ENCODE peak calls at places on chromosomes 4 and X, in seven cellular contexts. V, M, Q, T, S, D and K are unnamed samples.

GRCh38 chrX:75303795-75304194 is 29.9 kb downstream of the UPRT start:
- DNase-seq in V (no peak), M (peak), Q (no peak), T (no peak), S (peak), D (no peak), K (no peak)

GRCh38 chr4:85127653-85128052 is 161.2 kb upstream of the WDFY3 start:
- DNase-seq in V (no peak), M (no peak), Q (no peak), T (no peak), S (no peak), D (no peak), K (no peak)

GRCh38 chr4:140622333-140622958 is 53.7 kb upstream of the UCP1 start:
- DNase-seq in V (no peak), M (no peak), Q (no peak), T (no peak), S (no peak), D (no peak), K (no peak)

GRCh38 chr4:140637836-140638235 is 69.1 kb upstream of the UCP1 start:
- DNase-seq in V (peak), M (no peak), Q (no peak), T (no peak), S (no peak), D (no peak), K (no peak)

GRCh38 chrX:11768039-11768438 is 10.0 kb downstream of the MSL3 start:
- DNase-seq in V (no peak), M (no peak), Q (no peak), T (no peak), S (no peak), D (no peak), K (no peak)

GRCh38 chr4:94889961-94890360 is 132.2 kb downstream of the BMPR1B start:
- DNase-seq in V (no peak), M (no peak), Q (no peak), T (no peak), S (peak), D (no peak), K (no peak)

GRCh38 chr4:187128226-187128625 is 404.6 kb upstream of the FAT1 start:
- DNase-seq in V (no peak), M (no peak), Q (no peak), T (no peak), S (no peak), D (no peak), K (no peak)

GRCh38 chrX:30246769-30247489 is at the start of gene MAGEB1:
- DNase-seq in V (no peak), M (no peak), Q (no peak), T (no peak), S (no peak), D (no peak), K (no peak)

GRCh38 chr4:143118666-143119065 is 66.1 kb upstream of the USP38 start:
- DNase-seq in V (no peak), M (no peak), Q (no peak), T (no peak), S (no peak), D (no peak), K (no peak)

GRCh38 chr4:95466791-95467190 is 82.0 kb downstream of the UNC5C start:
- DNase-seq in V (no peak), M (no peak), Q (no peak), T (no peak), S (no peak), D (no peak), K (no peak)

GRCh38 chr4:20761826-20762225 is 61.6 kb downstream of the PACRGL start:
- DNase-seq in V (no peak), M (no peak), Q (no peak), T (no peak), S (no peak), D (no peak), K (no peak)

GRCh38 chrX:22748093-22748999 is 251.4 kb upstream of the DDX53 start:
- DNase-seq in V (peak), M (peak), Q (peak), T (peak), S (no peak), D (no peak), K (peak)

GRCh38 chr4:184000457-184001395 is 95.6 kb downstream of the STOX2 start:
- DNase-seq in V (no peak), M (no peak), Q (no peak), T (no peak), S (no peak), D (no peak), K (no peak)

GRCh38 chrX:9677098-9677739 is 88.4 kb downstream of the GPR143 start:
- DNase-seq in V (peak), M (no peak), Q (no peak), T (no peak), S (no peak), D (no peak), K (no peak)

GRCh38 chr4:15232725-15233597 is 194.9 kb upstream of the C1QTNF7 start:
- DNase-seq in V (no peak), M (peak), Q (peak), T (no peak), S (peak), D (no peak), K (no peak)

GRCh38 chr4:139560396-139561084 is 4.5 kb upstream of the SETD7 start:
- DNase-seq in V (no peak), M (no peak), Q (no peak), T (no peak), S (no peak), D (no peak), K (no peak)

GRCh38 chr4:138910201-138910913 is 105.2 kb upstream of the NOCT start:
- DNase-seq in V (no peak), M (no peak), Q (no peak), T (peak), S (no peak), D (no peak), K (no peak)

GRCh38 chrX:47802589-47802988 is 34.1 kb upstream of the ZNF81 start:
- DNase-seq in V (no peak), M (no peak), Q (no peak), T (peak), S (no peak), D (no peak), K (no peak)

GRCh38 chr4:38101563-38101962 is 141.4 kb downstream of the PTTG2 start:
- DNase-seq in V (no peak), M (no peak), Q (no peak), T (no peak), S (no peak), D (no peak), K (no peak)

GRCh38 chr4:169440446-169440845 is 169.7 kb upstream of the SH3RF1 start:
- DNase-seq in V (no peak), M (peak), Q (no peak), T (no peak), S (no peak), D (no peak), K (no peak)

GRCh38 chr4:57098945-57099344 is 11.2 kb downstream of the IGFBP7 start:
- DNase-seq in V (no peak), M (no peak), Q (no peak), T (no peak), S (no peak), D (no peak), K (no peak)

GRCh38 chrX:2627272-2627867 is 63.7 kb upstream of the CD99 start:
- DNase-seq in V (no peak), M (no peak), Q (no peak), T (no peak), S (no peak), D (no peak), K (peak)